ENCODE peak calls at places on chromosomes 16 and 17, in seven cellular contexts. One of them, this sample, is unnamed.

GRCh38 chr17:35666967-35667552 is 64.4 kb upstream of the RASL10B start:
- DNase-seq in activated CD8-positive, alpha-beta memory T cell treated with anti-CD3 and anti-CD28 coated beads, Interleukin-2, amount 50 U/mL, for 48 hours: no peak
- DNase-seq in K562: no peak
- DNase-seq in GM19239: no peak
- DNase-seq in activated T-helper 1 cell treated with anti-CD3 and anti-CD28 coated beads, Interleukin-12 subunit alpha, Interleukin-12 subunit beta, Interleukin-2, Interleukin-4 antibody, amounts not matched to agents 30 ng/mL and 10 ng/mL and 1 ng/mL, durations not matched to agents 14 hours and 24 hours and 36 hours: no peak
- DNase-seq in effector memory CD8-positive, alpha-beta T cell: no peak
- DNase-seq in fibroblast of villous mesenchyme: no peak
- DNase-seq in this sample: no peak

GRCh38 chr16:14511798-14512131 is 118.3 kb downstream of the PARN start:
- DNase-seq in effector memory CD8-positive, alpha-beta T cell: no peak
- DNase-seq in K562: no peak
- DNase-seq in fibroblast of villous mesenchyme: no peak
- DNase-seq in GM19239: no peak
- DNase-seq in activated T-helper 1 cell treated with anti-CD3 and anti-CD28 coated beads, Interleukin-12 subunit alpha, Interleukin-12 subunit beta, Interleukin-2, Interleukin-4 antibody, amounts not matched to agents 30 ng/mL and 10 ng/mL and 1 ng/mL, durations not matched to agents 14 hours and 24 hours and 36 hours: no peak
- DNase-seq in activated CD8-positive, alpha-beta memory T cell treated with anti-CD3 and anti-CD28 coated beads, Interleukin-2, amount 50 U/mL, for 48 hours: no peak
- DNase-seq in this sample: no peak

GRCh38 chr17:79835470-79835899 is 3.8 kb downstream of the CBX4 start:
- DNase-seq in activated CD8-positive, alpha-beta memory T cell treated with anti-CD3 and anti-CD28 coated beads, Interleukin-2, amount 50 U/mL, for 48 hours: no peak
- DNase-seq in activated T-helper 1 cell treated with anti-CD3 and anti-CD28 coated beads, Interleukin-12 subunit alpha, Interleukin-12 subunit beta, Interleukin-2, Interleukin-4 antibody, amounts not matched to agents 30 ng/mL and 10 ng/mL and 1 ng/mL, durations not matched to agents 14 hours and 24 hours and 36 hours: no peak
- DNase-seq in K562: no peak
- DNase-seq in effector memory CD8-positive, alpha-beta T cell: no peak
- DNase-seq in GM19239: no peak
- DNase-seq in fibroblast of villous mesenchyme: no peak
- DNase-seq in this sample: no peak

GRCh38 chr17:82283208-82283749 is 9.8 kb upstream of the CSNK1D start:
- DNase-seq in fibroblast of villous mesenchyme: peak; percentile 85
- DNase-seq in K562: no peak
- DNase-seq in GM19239: no peak
- DNase-seq in effector memory CD8-positive, alpha-beta T cell: no peak
- DNase-seq in activated T-helper 1 cell treated with anti-CD3 and anti-CD28 coated beads, Interleukin-12 subunit alpha, Interleukin-12 subunit beta, Interleukin-2, Interleukin-4 antibody, amounts not matched to agents 30 ng/mL and 10 ng/mL and 1 ng/mL, durations not matched to agents 14 hours and 24 hours and 36 hours: no peak
- DNase-seq in activated CD8-positive, alpha-beta memory T cell treated with anti-CD3 and anti-CD28 coated beads, Interleukin-2, amount 50 U/mL, for 48 hours: peak; percentile 80
- DNase-seq in this sample: no peak

GRCh38 chr16:51393381-51394005 is 242.4 kb upstream of the SALL1 start:
- DNase-seq in effector memory CD8-positive, alpha-beta T cell: no peak
- DNase-seq in fibroblast of villous mesenchyme: peak; percentile 68
- DNase-seq in activated T-helper 1 cell treated with anti-CD3 and anti-CD28 coated beads, Interleukin-12 subunit alpha, Interleukin-12 subunit beta, Interleukin-2, Interleukin-4 antibody, amounts not matched to agents 30 ng/mL and 10 ng/mL and 1 ng/mL, durations not matched to agents 14 hours and 24 hours and 36 hours: no peak
- DNase-seq in GM19239: no peak
- DNase-seq in activated CD8-positive, alpha-beta memory T cell treated with anti-CD3 and anti-CD28 coated beads, Interleukin-2, amount 50 U/mL, for 48 hours: no peak
- DNase-seq in K562: no peak
- DNase-seq in this sample: no peak

GRCh38 chr17:27106347-27106981 is 187.4 kb upstream of the WSB1 start:
- DNase-seq in effector memory CD8-positive, alpha-beta T cell: no peak
- DNase-seq in activated T-helper 1 cell treated with anti-CD3 and anti-CD28 coated beads, Interleukin-12 subunit alpha, Interleukin-12 subunit beta, Interleukin-2, Interleukin-4 antibody, amounts not matched to agents 30 ng/mL and 10 ng/mL and 1 ng/mL, durations not matched to agents 14 hours and 24 hours and 36 hours: no peak
- DNase-seq in activated CD8-positive, alpha-beta memory T cell treated with anti-CD3 and anti-CD28 coated beads, Interleukin-2, amount 50 U/mL, for 48 hours: no peak
- DNase-seq in K562: peak; percentile 49
- DNase-seq in fibroblast of villous mesenchyme: no peak
- DNase-seq in GM19239: no peak
- DNase-seq in this sample: no peak

GRCh38 chr17:36147601-36148000 is 28.8 kb downstream of the TBC1D3B start:
- DNase-seq in GM19239: no peak
- DNase-seq in fibroblast of villous mesenchyme: no peak
- DNase-seq in effector memory CD8-positive, alpha-beta T cell: no peak
- DNase-seq in activated T-helper 1 cell treated with anti-CD3 and anti-CD28 coated beads, Interleukin-12 subunit alpha, Interleukin-12 subunit beta, Interleukin-2, Interleukin-4 antibody, amounts not matched to agents 30 ng/mL and 10 ng/mL and 1 ng/mL, durations not matched to agents 14 hours and 24 hours and 36 hours: no peak
- DNase-seq in activated CD8-positive, alpha-beta memory T cell treated with anti-CD3 and anti-CD28 coated beads, Interleukin-2, amount 50 U/mL, for 48 hours: no peak
- DNase-seq in K562: no peak
- DNase-seq in this sample: no peak

GRCh38 chr16:65343556-65343955 is 221.7 kb upstream of the CDH11 start:
- DNase-seq in GM19239: no peak
- DNase-seq in activated CD8-positive, alpha-beta memory T cell treated with anti-CD3 and anti-CD28 coated beads, Interleukin-2, amount 50 U/mL, for 48 hours: no peak
- DNase-seq in fibroblast of villous mesenchyme: no peak
- DNase-seq in activated T-helper 1 cell treated with anti-CD3 and anti-CD28 coated beads, Interleukin-12 subunit alpha, Interleukin-12 subunit beta, Interleukin-2, Interleukin-4 antibody, amounts not matched to agents 30 ng/mL and 10 ng/mL and 1 ng/mL, durations not matched to agents 14 hours and 24 hours and 36 hours: no peak
- DNase-seq in effector memory CD8-positive, alpha-beta T cell: no peak
- DNase-seq in K562: no peak
- DNase-seq in this sample: no peak

GRCh38 chr17:46935658-46936266 is 12.8 kb downstream of the GOSR2 start:
- DNase-seq in activated T-helper 1 cell treated with anti-CD3 and anti-CD28 coated beads, Interleukin-12 subunit alpha, Interleukin-12 subunit beta, Interleukin-2, Interleukin-4 antibody, amounts not matched to agents 30 ng/mL and 10 ng/mL and 1 ng/mL, durations not matched to agents 14 hours and 24 hours and 36 hours: no peak
- DNase-seq in fibroblast of villous mesenchyme: peak; percentile 34
- DNase-seq in K562: peak; percentile 85
- DNase-seq in activated CD8-positive, alpha-beta memory T cell treated with anti-CD3 and anti-CD28 coated beads, Interleukin-2, amount 50 U/mL, for 48 hours: no peak
- DNase-seq in GM19239: no peak
- DNase-seq in effector memory CD8-positive, alpha-beta T cell: no peak
- DNase-seq in this sample: no peak

GRCh38 chr17:64244165-64244564 is 18.9 kb downstream of the TEX2 start:
- DNase-seq in activated CD8-positive, alpha-beta memory T cell treated with anti-CD3 and anti-CD28 coated beads, Interleukin-2, amount 50 U/mL, for 48 hours: no peak
- DNase-seq in K562: no peak
- DNase-seq in activated T-helper 1 cell treated with anti-CD3 and anti-CD28 coated beads, Interleukin-12 subunit alpha, Interleukin-12 subunit beta, Interleukin-2, Interleukin-4 antibody, amounts not matched to agents 30 ng/mL and 10 ng/mL and 1 ng/mL, durations not matched to agents 14 hours and 24 hours and 36 hours: no peak
- DNase-seq in GM19239: no peak
- DNase-seq in fibroblast of villous mesenchyme: peak; percentile 94
- DNase-seq in effector memory CD8-positive, alpha-beta T cell: no peak
- DNase-seq in this sample: no peak

GRCh38 chr17:332023-332422 is 20.6 kb downstream of the RPH3AL start:
- DNase-seq in K562: no peak
- DNase-seq in GM19239: no peak
- DNase-seq in activated T-helper 1 cell treated with anti-CD3 and anti-CD28 coated beads, Interleukin-12 subunit alpha, Interleukin-12 subunit beta, Interleukin-2, Interleukin-4 antibody, amounts not matched to agents 30 ng/mL and 10 ng/mL and 1 ng/mL, durations not matched to agents 14 hours and 24 hours and 36 hours: no peak
- DNase-seq in effector memory CD8-positive, alpha-beta T cell: no peak
- DNase-seq in activated CD8-positive, alpha-beta memory T cell treated with anti-CD3 and anti-CD28 coated beads, Interleukin-2, amount 50 U/mL, for 48 hours: no peak
- DNase-seq in fibroblast of villous mesenchyme: no peak
- DNase-seq in this sample: no peak

GRCh38 chr16:65342231-65342866 is 220.5 kb upstream of the CDH11 start:
- DNase-seq in K562: no peak
- DNase-seq in activated T-helper 1 cell treated with anti-CD3 and anti-CD28 coated beads, Interleukin-12 subunit alpha, Interleukin-12 subunit beta, Interleukin-2, Interleukin-4 antibody, amounts not matched to agents 30 ng/mL and 10 ng/mL and 1 ng/mL, durations not matched to agents 14 hours and 24 hours and 36 hours: no peak
- DNase-seq in effector memory CD8-positive, alpha-beta T cell: no peak
- DNase-seq in activated CD8-positive, alpha-beta memory T cell treated with anti-CD3 and anti-CD28 coated beads, Interleukin-2, amount 50 U/mL, for 48 hours: no peak
- DNase-seq in fibroblast of villous mesenchyme: no peak
- DNase-seq in GM19239: no peak
- DNase-seq in this sample: no peak

GRCh38 chr17:43873091-43873490 is 26.1 kb downstream of the CD300LG start:
- DNase-seq in fibroblast of villous mesenchyme: no peak
- DNase-seq in K562: no peak
- DNase-seq in activated T-helper 1 cell treated with anti-CD3 and anti-CD28 coated beads, Interleukin-12 subunit alpha, Interleukin-12 subunit beta, Interleukin-2, Interleukin-4 antibody, amounts not matched to agents 30 ng/mL and 10 ng/mL and 1 ng/mL, durations not matched to agents 14 hours and 24 hours and 36 hours: no peak
- DNase-seq in activated CD8-positive, alpha-beta memory T cell treated with anti-CD3 and anti-CD28 coated beads, Interleukin-2, amount 50 U/mL, for 48 hours: no peak
- DNase-seq in effector memory CD8-positive, alpha-beta T cell: no peak
- DNase-seq in GM19239: no peak
- DNase-seq in this sample: no peak

GRCh38 chr17:82627827-82628226 is 20.4 kb downstream of the WDR45B start:
- DNase-seq in K562: no peak
- DNase-seq in GM19239: no peak
- DNase-seq in activated CD8-positive, alpha-beta memory T cell treated with anti-CD3 and anti-CD28 coated beads, Interleukin-2, amount 50 U/mL, for 48 hours: no peak
- DNase-seq in activated T-helper 1 cell treated with anti-CD3 and anti-CD28 coated beads, Interleukin-12 subunit alpha, Interleukin-12 subunit beta, Interleukin-2, Interleukin-4 antibody, amounts not matched to agents 30 ng/mL and 10 ng/mL and 1 ng/mL, durations not matched to agents 14 hours and 24 hours and 36 hours: no peak
- DNase-seq in effector memory CD8-positive, alpha-beta T cell: no peak
- DNase-seq in fibroblast of villous mesenchyme: no peak
- DNase-seq in this sample: no peak

GRCh38 chr17:17107891-17108680 is 65.8 kb downstream of the MPRIP start:
- DNase-seq in activated CD8-positive, alpha-beta memory T cell treated with anti-CD3 and anti-CD28 coated beads, Interleukin-2, amount 50 U/mL, for 48 hours: no peak
- DNase-seq in K562: no peak
- DNase-seq in GM19239: no peak
- DNase-seq in activated T-helper 1 cell treated with anti-CD3 and anti-CD28 coated beads, Interleukin-12 subunit alpha, Interleukin-12 subunit beta, Interleukin-2, Interleukin-4 antibody, amounts not matched to agents 30 ng/mL and 10 ng/mL and 1 ng/mL, durations not matched to agents 14 hours and 24 hours and 36 hours: no peak
- DNase-seq in fibroblast of villous mesenchyme: peak; percentile 26
- DNase-seq in effector memory CD8-positive, alpha-beta T cell: no peak
- DNase-seq in this sample: no peak

GRCh38 chr17:71764507-71764906 is 356.3 kb upstream of the SOX9 start:
- DNase-seq in GM19239: no peak
- DNase-seq in activated CD8-positive, alpha-beta memory T cell treated with anti-CD3 and anti-CD28 coated beads, Interleukin-2, amount 50 U/mL, for 48 hours: no peak
- DNase-seq in K562: no peak
- DNase-seq in activated T-helper 1 cell treated with anti-CD3 and anti-CD28 coated beads, Interleukin-12 subunit alpha, Interleukin-12 subunit beta, Interleukin-2, Interleukin-4 antibody, amounts not matched to agents 30 ng/mL and 10 ng/mL and 1 ng/mL, durations not matched to agents 14 hours and 24 hours and 36 hours: no peak
- DNase-seq in fibroblast of villous mesenchyme: no peak
- DNase-seq in effector memory CD8-positive, alpha-beta T cell: no peak
- DNase-seq in this sample: no peak

GRCh38 chr17:80220709-80221215 is 535 bp downstream of the SLC26A11 start:
- DNase-seq in fibroblast of villous mesenchyme: peak; percentile 15
- DNase-seq in effector memory CD8-positive, alpha-beta T cell: no peak
- DNase-seq in activated T-helper 1 cell treated with anti-CD3 and anti-CD28 coated beads, Interleukin-12 subunit alpha, Interleukin-12 subunit beta, Interleukin-2, Interleukin-4 antibody, amounts not matched to agents 30 ng/mL and 10 ng/mL and 1 ng/mL, durations not matched to agents 14 hours and 24 hours and 36 hours: no peak
- DNase-seq in K562: peak; percentile 20
- DNase-seq in activated CD8-positive, alpha-beta memory T cell treated with anti-CD3 and anti-CD28 coated beads, Interleukin-2, amount 50 U/mL, for 48 hours: no peak
- DNase-seq in GM19239: no peak
- DNase-seq in this sample: no peak